ENCODE peak calls at places on chromosomes 4 and X, in six cellular contexts. A is SJSA1; B is kidney epithelial cell; H is stimulated activated CD4-positive, alpha-beta T cell treated with anti-CD3 and anti-CD28 coated beads, Interleukin-15, amount 100 ng/mL, for 1 hour; K is posterior cingulate gyrus; S is left colon. N is an unnamed sample.
A peak's percentile ranks its signal among the peaks of the same experiment; 100 is the strongest.

GRCh38 chrX:133350751-133351150 is 64.5 kb downstream of the GPC4 start:
- DNase-seq in A (no peak), B (peak; percentile 4), H (no peak), K (no peak), S (peak; percentile 43), N (no peak)

GRCh38 chr4:151753056-151753455 is 7.8 kb downstream of the GATB start:
- DNase-seq in A (no peak), B (no peak), H (no peak), K (no peak), S (no peak), N (no peak)

GRCh38 chrX:132520213-132520612 is 31.4 kb upstream of the MBNL3 start:
- DNase-seq in A (no peak), B (no peak), H (no peak), K (no peak), S (no peak), N (no peak)

GRCh38 chrX:47209508-47210238 is 8.8 kb upstream of the CDK16 start:
- DNase-seq in A (no peak), B (no peak), H (no peak), K (no peak), S (no peak), N (no peak)

GRCh38 chr4:123587983-123588494 is 191.4 kb downstream of the SPRY1 start:
- DNase-seq in A (peak; percentile 89), B (peak; percentile 45), H (no peak), K (no peak), S (peak; percentile 58), N (no peak)

GRCh38 chr4:3689006-3689405 is 77.2 kb upstream of the ADRA2C start:
- DNase-seq in A (no peak), B (no peak), H (no peak), K (peak; percentile 0), S (no peak), N (no peak)

GRCh38 chrX:110042521-110042920 is 39.6 kb downstream of the TMEM164 start:
- DNase-seq in A (no peak), B (no peak), H (no peak), K (no peak), S (no peak), N (no peak)

GRCh38 chrX:18984381-18985185 is 669 bp upstream of the PHKA2 start:
- DNase-seq in A (peak; percentile 77), B (no peak), H (peak; percentile 72), K (peak; percentile 71), S (peak; percentile 88), N (peak; percentile 79)

GRCh38 chrX:55742649-55743048 is 25.1 kb downstream of the RRAGB start:
- DNase-seq in A (no peak), B (no peak), H (no peak), K (no peak), S (no peak), N (no peak)

GRCh38 chr4:60579335-60579734 is 620.8 kb upstream of the ADGRL3 start:
- DNase-seq in A (no peak), B (no peak), H (no peak), K (no peak), S (no peak), N (no peak)

GRCh38 chrX:119605398-119605738 is 856 bp downstream of the NKRF start:
- DNase-seq in A (no peak), B (no peak), H (no peak), K (peak; percentile 16), S (peak; percentile 38), N (no peak)

GRCh38 chrX:40171513-40172168 is 73.9 kb upstream of the BCOR start:
- DNase-seq in A (no peak), B (no peak), H (no peak), K (no peak), S (peak; percentile 38), N (no peak)

GRCh38 chr4:99723555-99724450 is 66.2 kb upstream of the C4orf54 start:
- DNase-seq in A (no peak), B (peak; percentile 68), H (no peak), K (peak; percentile 39), S (peak; percentile 30), N (no peak)

GRCh38 chr4:5220028-5220427 is 168.7 kb downstream of the STK32B start:
- DNase-seq in A (no peak), B (no peak), H (no peak), K (no peak), S (no peak), N (no peak)

GRCh38 chr4:11546391-11547160 is 117.9 kb upstream of the HS3ST1 start:
- DNase-seq in A (no peak), B (no peak), H (no peak), K (no peak), S (no peak), N (no peak)

GRCh38 chr4:176333076-176333475 is 13.3 kb downstream of the SPCS3 start:
- DNase-seq in A (no peak), B (no peak), H (no peak), K (no peak), S (no peak), N (no peak)

GRCh38 chr4:110793381-110793801 is 170.5 kb upstream of the PITX2 start:
- DNase-seq in A (peak; percentile 44), B (no peak), H (no peak), K (no peak), S (no peak), N (no peak)

GRCh38 chr4:123785515-123785914 is 388.9 kb downstream of the SPRY1 start:
- DNase-seq in A (no peak), B (peak; percentile 35), H (no peak), K (no peak), S (no peak), N (no peak)

GRCh38 chr4:126144838-126145237 is 830.1 kb downstream of the FAT4 start:
- DNase-seq in A (no peak), B (no peak), H (no peak), K (no peak), S (no peak), N (no peak)

GRCh38 chr4:77833158-77833724 is 14.1 kb upstream of the CNOT6L start:
- DNase-seq in A (no peak), B (no peak), H (no peak), K (no peak), S (no peak), N (no peak)

GRCh38 chr4:156999175-156999517 is 27.5 kb upstream of the PDGFC start:
- DNase-seq in A (peak; percentile 93), B (peak; percentile 93), H (no peak), K (no peak), S (no peak), N (no peak)

GRCh38 chr4:122639181-122639580 is 18.3 kb upstream of the IL21 start:
- DNase-seq in A (no peak), B (no peak), H (no peak), K (no peak), S (no peak), N (no peak)

GRCh38 chr4:8247047-8247930 is 22.3 kb upstream of the HTRA3 start:
- DNase-seq in A (no peak), B (no peak), H (no peak), K (no peak), S (no peak), N (no peak)

GRCh38 chr4:20356565-20356964 is 104.9 kb downstream of the SLIT2 start:
- DNase-seq in A (no peak), B (peak; percentile 43), H (no peak), K (no peak), S (no peak), N (peak; percentile 88)

GRCh38 chr4:55373461-55373860 is 22.3 kb upstream of the TMEM165 start:
- DNase-seq in A (no peak), B (no peak), H (no peak), K (no peak), S (no peak), N (no peak)

GRCh38 chr4:76061977-76062376 is 12.5 kb upstream of the ART3 start:
- DNase-seq in A (no peak), B (no peak), H (no peak), K (no peak), S (no peak), N (no peak)

GRCh38 chrX:25737540-25737939 is 400.6 kb upstream of the MAGEB18 start:
- DNase-seq in A (no peak), B (no peak), H (no peak), K (no peak), S (no peak), N (no peak)

GRCh38 chrX:65706041-65706828 is 38.8 kb downstream of the MSN start:
- DNase-seq in A (peak; percentile 50), B (no peak), H (peak; percentile 5), K (no peak), S (no peak), N (no peak)

GRCh38 chr4:108120789-108121188 is 47.9 kb downstream of the LEF1 start:
- DNase-seq in A (no peak), B (no peak), H (no peak), K (no peak), S (no peak), N (no peak)

GRCh38 chr4:6200011-6200921 is at the start of gene JAKMIP1:
- DNase-seq in A (peak; percentile 50), B (no peak), H (peak; percentile 80), K (peak; percentile 87), S (peak; percentile 71), N (peak; percentile 73)

GRCh38 chr4:26206339-26206738 is 114.5 kb upstream of the RBPJ start:
- DNase-seq in A (no peak), B (no peak), H (no peak), K (no peak), S (no peak), N (peak; percentile 3)

GRCh38 chr4:110621839-110622751 is 782 bp downstream of the PITX2 start:
- DNase-seq in A (no peak), B (no peak), H (no peak), K (no peak), S (no peak), N (no peak)

GRCh38 chr4:72186714-72187113 is 154.9 kb downstream of the NPFFR2 start:
- DNase-seq in A (no peak), B (no peak), H (no peak), K (no peak), S (no peak), N (no peak)

GRCh38 chrX:39327255-39327654 is 526.0 kb downstream of the MID1IP1 start:
- DNase-seq in A (no peak), B (no peak), H (no peak), K (no peak), S (no peak), N (no peak)

GRCh38 chrX:45063319-45064095 is 137.2 kb downstream of the DIPK2B start:
- DNase-seq in A (no peak), B (peak; percentile 5), H (no peak), K (no peak), S (no peak), N (no peak)

GRCh38 chrX:145817666-145818521 is at the start of gene SLITRK2:
- DNase-seq in A (no peak), B (no peak), H (no peak), K (peak; percentile 58), S (no peak), N (no peak)

GRCh38 chrX:115147220-115147619 is 42.0 kb upstream of the RBMXL3 start:
- DNase-seq in A (no peak), B (no peak), H (no peak), K (no peak), S (no peak), N (no peak)

GRCh38 chr4:152734699-152735050 is 44.9 kb downstream of the TIGD4 start:
- DNase-seq in A (no peak), B (no peak), H (no peak), K (no peak), S (no peak), N (no peak)

GRCh38 chr4:113394730-113395530 is 345.5 kb downstream of the ANK2 start:
- DNase-seq in A (peak; percentile 48), B (no peak), H (peak; percentile 12), K (no peak), S (peak; percentile 13), N (peak; percentile 68)

GRCh38 chr4:54547299-54548097 is 110.3 kb upstream of the KIT start:
- DNase-seq in A (no peak), B (no peak), H (no peak), K (no peak), S (peak; percentile 45), N (no peak)